ENCODE peak calls at places on chromosomes 12 and 14, in four cellular contexts. H is activated naive CD4-positive, alpha-beta T cell treated with anti-CD3 and anti-CD28 coated beads for 36 hours; S is esophagus squamous epithelium; Z is caudate nucleus. J is an unnamed sample.

GRCh38 chr12:51318846-51319570 is 5.0 kb downstream of the BIN2 start:
- DNase-seq in H (peak), S (no peak), Z (no peak), J (no peak)

GRCh38 chr12:61870658-61871559 is 389.3 kb upstream of the USP15 start:
- DNase-seq in H (peak), S (no peak), Z (no peak), J (no peak)

GRCh38 chr14:34951286-34951685 is 31.5 kb upstream of the SRP54 start:
- DNase-seq in H (no peak), S (no peak), Z (no peak), J (no peak)

GRCh38 chr14:71372411-71372838 is 465.2 kb downstream of the PCNX1 start:
- DNase-seq in H (no peak), S (no peak), Z (no peak), J (no peak)

GRCh38 chr12:95582230-95583058 is 31.2 kb upstream of the USP44 start:
- DNase-seq in H (no peak), S (no peak), Z (no peak), J (no peak)

GRCh38 chr14:90274808-90275454 is 18.6 kb downstream of the PSMC1 start:
- DNase-seq in H (peak), S (no peak), Z (no peak), J (no peak)

GRCh38 chr14:94367896-94368590 is 20.4 kb downstream of the SERPINA1 start:
- DNase-seq in H (no peak), S (no peak), Z (no peak), J (no peak)

GRCh38 chr12:89069431-89069830 is 282.9 kb downstream of the DUSP6 start:
- DNase-seq in H (no peak), S (no peak), Z (no peak), J (no peak)

GRCh38 chr14:36055681-36056225 is 120.8 kb downstream of the PTCSC3 start:
- DNase-seq in H (no peak), S (no peak), Z (no peak), J (no peak)

GRCh38 chr14:33900706-33901105 is 50.2 kb downstream of the EGLN3 start:
- DNase-seq in H (no peak), S (no peak), Z (no peak), J (no peak)

GRCh38 chr14:100838493-100839440 is 12.8 kb downstream of the MEG3 start:
- DNase-seq in H (no peak), S (no peak), Z (no peak), J (no peak)

GRCh38 chr14:72657214-72657921 is 236.5 kb downstream of the DPF3 start:
- DNase-seq in H (no peak), S (no peak), Z (no peak), J (no peak)

GRCh38 chr12:28350502-28350901 is 160.2 kb downstream of the CCDC91 start:
- DNase-seq in H (no peak), S (no peak), Z (no peak), J (no peak)

GRCh38 chr14:101535808-101536207 is 25.5 kb upstream of the DIO3 start:
- DNase-seq in H (no peak), S (no peak), Z (no peak), J (no peak)

GRCh38 chr12:54300267-54300731 is 516 bp downstream of the NFE2 start:
- DNase-seq in H (no peak), S (no peak), Z (no peak), J (no peak)

GRCh38 chr14:77988966-77989365 is 181.2 kb upstream of the NRXN3 start:
- DNase-seq in H (no peak), S (no peak), Z (peak), J (no peak)

GRCh38 chr12:116592116-116592637 is 33.0 kb downstream of the MAP1LC3B2 start:
- DNase-seq in H (no peak), S (no peak), Z (no peak), J (no peak)

GRCh38 chr12:75771023-75771422 is 259.6 kb upstream of the KRR1 start:
- DNase-seq in H (no peak), S (no peak), Z (no peak), J (no peak)

GRCh38 chr14:104746951-104747481 is 5.9 kb upstream of the SIVA1 start:
- DNase-seq in H (no peak), S (no peak), Z (no peak), J (no peak)

GRCh38 chr14:33986804-33987203 is 35.9 kb upstream of the EGLN3 start:
- DNase-seq in H (no peak), S (no peak), Z (no peak), J (no peak)

GRCh38 chr12:77060136-77060882 is 5.1 kb downstream of the E2F7 start:
- DNase-seq in H (no peak), S (no peak), Z (no peak), J (no peak)

GRCh38 chr12:86429824-86430223 is 173.6 kb upstream of the MGAT4C start:
- DNase-seq in H (no peak), S (no peak), Z (no peak), J (no peak)

GRCh38 chr14:44113769-44114730 is 393.0 kb downstream of the FSCB start:
- DNase-seq in H (no peak), S (no peak), Z (no peak), J (no peak)